ENCODE peak calls at places on chromosomes 13 and 19, in ten cellular contexts. F is upper lobe of right lung; A is NCI-H82; M is activated CD8-positive, alpha-beta memory T cell treated with anti-CD3 and anti-CD28 coated beads, Interleukin-2, amount 10 ng/mL, durations not matched to agents 7 days and 5 days; J is Calu3; S is omental fat pad; Q is astrocyte of the spinal cord; V is hippocampal formation; N is neural crest cell; U is AG09309. X is an unnamed sample.

GRCh38 chr19:11674067-11674492 is 64.7 kb downstream of the ZNF823 start:
- DNase-seq in F (no peak), A (no peak), M (no peak), J (no peak), S (no peak), Q (no peak), V (no peak), N (no peak), U (no peak), X (no peak)

GRCh38 chr13:78764665-78765064 is 105.7 kb upstream of the OBI1 start:
- DNase-seq in F (no peak), A (peak), M (no peak), J (no peak), S (no peak), Q (no peak), V (no peak), N (no peak), U (no peak), X (no peak)

GRCh38 chr19:38392707-38393308 is 4.3 kb downstream of the SPRED3 start:
- DNase-seq in F (no peak), A (no peak), M (no peak), J (no peak), S (no peak), Q (peak), V (no peak), N (no peak), U (no peak), X (no peak)

GRCh38 chr13:91058066-91058465 is 289.4 kb upstream of the MIR17HG start:
- DNase-seq in F (no peak), A (no peak), M (no peak), J (no peak), S (no peak), Q (peak), V (no peak), N (no peak), U (no peak), X (peak)

GRCh38 chr13:23504188-23504587 is 66.0 kb upstream of the TNFRSF19 start:
- DNase-seq in F (no peak), A (no peak), M (no peak), J (no peak), S (no peak), Q (no peak), V (no peak), N (no peak), U (no peak), X (peak)

GRCh38 chr19:55549500-55550320 is 4.4 kb upstream of the SBK3 start:
- DNase-seq in F (no peak), A (peak), M (no peak), J (peak), S (no peak), Q (peak), V (no peak), N (peak), U (peak), X (peak)

GRCh38 chr19:47035127-47035494 is 13.3 kb downstream of the TMEM160 start:
- DNase-seq in F (no peak), A (peak), M (no peak), J (no peak), S (no peak), Q (no peak), V (no peak), N (no peak), U (no peak), X (peak)

GRCh38 chr19:16002985-16003384 is 54.2 kb downstream of the OR10H4 start:
- DNase-seq in F (no peak), A (no peak), M (no peak), J (no peak), S (no peak), Q (no peak), V (no peak), N (no peak), U (no peak), X (no peak)

GRCh38 chr19:11538232-11539036 is at the start of gene CNN1:
- DNase-seq in F (no peak), A (peak), M (no peak), J (no peak), S (no peak), Q (peak), V (no peak), N (peak), U (no peak), X (peak)

GRCh38 chr13:30618186-30618937 is 642 bp downstream of the USPL1 start:
- DNase-seq in F (no peak), A (peak), M (peak), J (peak), S (no peak), Q (no peak), V (no peak), N (no peak), U (no peak), X (peak)

GRCh38 chr13:109606404-109607028 is 179.9 kb downstream of the IRS2 start:
- DNase-seq in F (no peak), A (no peak), M (no peak), J (no peak), S (no peak), Q (no peak), V (no peak), N (no peak), U (no peak), X (no peak)

GRCh38 chr19:45505151-45505995 is 1.9 kb upstream of the VASP start:
- DNase-seq in F (no peak), A (no peak), M (no peak), J (no peak), S (no peak), Q (peak), V (no peak), N (no peak), U (no peak), X (peak)

GRCh38 chr13:71149498-71150363 is 717.3 kb downstream of the DACH1 start:
- DNase-seq in F (no peak), A (peak), M (no peak), J (peak), S (no peak), Q (no peak), V (no peak), N (no peak), U (no peak), X (peak)

GRCh38 chr13:41075034-41075433 is 13.7 kb downstream of the WBP4 start:
- DNase-seq in F (no peak), A (peak), M (no peak), J (no peak), S (no peak), Q (peak), V (no peak), N (no peak), U (no peak), X (peak)

GRCh38 chr19:37227996-37228395 is 10.0 kb downstream of the ZNF383 start:
- DNase-seq in F (no peak), A (peak), M (no peak), J (no peak), S (no peak), Q (peak), V (no peak), N (no peak), U (no peak), X (no peak)

GRCh38 chr19:57002195-57002601 is 117.6 kb upstream of the USP29 start:
- DNase-seq in F (no peak), A (no peak), M (no peak), J (no peak), S (no peak), Q (no peak), V (no peak), N (no peak), U (no peak), X (no peak)

GRCh38 chr13:41065098-41065497 is 3.8 kb downstream of the WBP4 start:
- DNase-seq in F (no peak), A (peak), M (no peak), J (no peak), S (no peak), Q (peak), V (no peak), N (no peak), U (peak), X (peak)

GRCh38 chr13:101452519-101453485 is at the start of gene ITGBL1:
- DNase-seq in F (no peak), A (no peak), M (no peak), J (no peak), S (no peak), Q (peak), V (no peak), N (no peak), U (no peak), X (peak)

GRCh38 chr13:100573121-100573520 is 15.5 kb downstream of the GGACT start:
- DNase-seq in F (no peak), A (peak), M (peak), J (peak), S (peak), Q (peak), V (peak), N (peak), U (peak), X (peak)

GRCh38 chr19:31269425-31270127 is 79.7 kb downstream of the TSHZ3 start:
- DNase-seq in F (no peak), A (no peak), M (no peak), J (no peak), S (peak), Q (no peak), V (no peak), N (no peak), U (no peak), X (no peak)

GRCh38 chr13:42048323-42048624 is 174 bp upstream of the DGKH start:
- DNase-seq in F (no peak), A (no peak), M (peak), J (no peak), S (no peak), Q (no peak), V (no peak), N (no peak), U (no peak), X (no peak)

GRCh38 chr13:46124531-46124966 is 19.7 kb upstream of the CPB2 start:
- DNase-seq in F (peak), A (no peak), M (peak), J (no peak), S (no peak), Q (no peak), V (no peak), N (no peak), U (no peak), X (no peak)

GRCh38 chr19:6087074-6087506 is 23.2 kb downstream of the RFX2 start:
- DNase-seq in F (peak), A (peak), M (peak), J (no peak), S (no peak), Q (no peak), V (no peak), N (no peak), U (no peak), X (peak)

GRCh38 chr13:113545455-113545930 is 39.1 kb upstream of the TFDP1 start:
- DNase-seq in F (peak), A (no peak), M (no peak), J (no peak), S (no peak), Q (peak), V (no peak), N (no peak), U (peak), X (peak)

GRCh38 chr19:15673176-15673654 is 328 bp downstream of the CYP4F12 start:
- DNase-seq in F (no peak), A (no peak), M (no peak), J (peak), S (no peak), Q (no peak), V (no peak), N (no peak), U (no peak), X (no peak)

GRCh38 chr19:13888281-13888680 is 11.3 kb downstream of the NANOS3 start:
- DNase-seq in F (no peak), A (no peak), M (no peak), J (no peak), S (no peak), Q (no peak), V (no peak), N (no peak), U (no peak), X (no peak)

GRCh38 chr19:22735911-22736645 is 47.9 kb downstream of the ZNF99 start:
- DNase-seq in F (no peak), A (no peak), M (no peak), J (no peak), S (no peak), Q (no peak), V (no peak), N (no peak), U (no peak), X (no peak)

GRCh38 chr19:11227201-11227886 is 12.1 kb upstream of the ANGPTL8 start:
- DNase-seq in F (no peak), A (peak), M (no peak), J (peak), S (no peak), Q (no peak), V (no peak), N (no peak), U (no peak), X (no peak)

GRCh38 chr13:110944121-110944967 is 29.5 kb upstream of the ANKRD10 start:
- DNase-seq in F (no peak), A (peak), M (peak), J (peak), S (no peak), Q (peak), V (no peak), N (no peak), U (peak), X (peak)

GRCh38 chr13:110664673-110665072 is 41.2 kb downstream of the CARS2 start:
- DNase-seq in F (no peak), A (no peak), M (no peak), J (no peak), S (no peak), Q (no peak), V (no peak), N (no peak), U (no peak), X (no peak)

GRCh38 chr19:11279505-11280236 is 16.3 kb upstream of the TSPAN16 start:
- DNase-seq in F (no peak), A (no peak), M (peak), J (no peak), S (no peak), Q (no peak), V (no peak), N (no peak), U (no peak), X (no peak)

X was measured in astrocyte of the hippocampus.